ENCODE peak calls at places on chromosome 7, in four cellular contexts. V is GM23338, W is fibroblast of lung, Z is pancreas. O is an unnamed sample. For H3K27me3, the result is how much of the 10 kb centered on the place peaks cover.

GRCh38 chr7:43314379-43315158 is 202.1 kb downstream of the HECW1 start:
- DNase-seq in V (no peak), W (no peak), Z (no peak), O (peak)

GRCh38 chr7:141158562-141158961 is 84.7 kb downstream of the TMEM178B start:
- DNase-seq in W (peak), Z (no peak), V (no peak), O (peak)

GRCh38 chr7:120337308-120337907 is 64.4 kb downstream of the KCND2 start:
- DNase-seq in V (peak), Z (no peak), W (peak), O (no peak)

GRCh38 chr7:26428571-26428970 is 136.9 kb downstream of the SNX10 start:
- DNase-seq in W (no peak), V (no peak), Z (no peak), O (no peak)

GRCh38 chr7:20279979-20280378 is 50.7 kb upstream of the ITGB8 start:
- DNase-seq in V (no peak), W (no peak), Z (no peak), O (no peak)

GRCh38 chr7:103640031-103640779 is 194.2 kb upstream of the SLC26A5 start:
- DNase-seq in V (no peak), W (peak), Z (no peak), O (no peak)

GRCh38 chr7:156402255-156402654 is 238.3 kb upstream of the RNF32 start:
- DNase-seq in W (no peak), V (no peak), Z (no peak), O (no peak)

GRCh38 chr7:149801002-149801566 is 27.7 kb upstream of the ZNF467 start:
- DNase-seq in W (no peak), Z (no peak), V (no peak), O (no peak)

GRCh38 chr7:153061913-153062528 is 302.5 kb downstream of the ACTR3B start:
- DNase-seq in Z (no peak), V (peak), W (no peak), O (no peak)

GRCh38 chr7:131843862-131844261 is 287.4 kb upstream of the PODXL start:
- DNase-seq in Z (no peak), V (no peak), W (peak), O (no peak)

GRCh38 chr7:326273-326672 is 36.3 kb downstream of the FOXL3 start:
- DNase-seq in W (no peak), Z (peak), V (no peak), O (no peak)

GRCh38 chr7:95469850-95470249 is 15.9 kb upstream of the ASB4 start:
- DNase-seq in W (no peak), V (peak), Z (no peak), O (no peak)

GRCh38 chr7:142391191-142391992 is 133.5 kb upstream of the PRSS58 start:
- DNase-seq in W (no peak), Z (no peak), V (peak), O (no peak)

GRCh38 chr7:136405931-136406777 is 429.0 kb upstream of the MTPN start:
- DNase-seq in Z (no peak), W (peak), V (peak), O (peak)

GRCh38 chr7:26186364-26187311 is 13.9 kb downstream of the HNRNPA2B1 start:
- DNase-seq in W (no peak), Z (no peak), V (no peak), O (no peak)

GRCh38 chr7:74655324-74655723 is 2.2 kb upstream of the GTF2I start:
- DNase-seq in V (no peak), Z (no peak), W (no peak), O (no peak)

GRCh38 chr7:74657692-74658170 is at the start of gene GTF2I:
- DNase-seq in W (no peak), V (no peak), Z (peak), O (no peak)

GRCh38 chr7:74655785-74656420 is 1.6 kb upstream of the GTF2I start:
- DNase-seq in Z (no peak), W (no peak), V (no peak), O (no peak)

GRCh38 chr7:74656911-74657691 is 417 bp upstream of the GTF2I start:
- DNase-seq in V (peak), W (peak), Z (peak), O (peak)

DNA sequence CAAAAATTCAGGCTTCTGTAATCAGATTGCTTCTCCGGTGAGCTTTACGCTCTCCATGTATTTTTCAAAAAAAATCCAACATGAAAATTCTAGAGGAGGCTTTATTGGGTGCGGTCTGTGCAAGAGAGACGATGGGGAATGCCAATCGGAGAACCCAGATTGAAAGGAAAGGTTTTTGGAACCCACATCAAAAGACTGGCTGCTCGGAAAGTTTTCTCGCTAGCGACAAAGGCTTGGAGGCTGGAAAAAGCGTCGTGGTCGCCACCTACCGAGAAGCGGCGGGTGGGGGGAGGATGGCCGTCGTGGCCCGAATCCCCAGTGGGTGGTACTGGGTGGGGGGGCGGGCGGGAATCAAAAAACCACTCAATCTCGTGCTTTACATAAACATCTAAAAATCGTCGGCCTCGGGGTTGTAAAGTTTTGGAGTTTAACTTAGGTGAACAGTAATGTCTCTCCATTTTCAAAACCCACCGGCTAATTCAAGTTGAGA is 1.1 kb upstream of the GTF2I start:
- DNase-seq in W (peak), Z (peak), V (peak), O (peak)
- TF ChIP-seq CTCF in W (no peak), Z (no peak), V (peak), O (peak)

GRCh38 chr7:13890793-13891192 is 98.7 kb downstream of the ETV1 start:
- DNase-seq in W (no peak), V (no peak), Z (no peak), O (no peak)
- H3K27me3 ChIP-seq in W (under half), V (under half), Z (under half), O (under half)

DNA sequence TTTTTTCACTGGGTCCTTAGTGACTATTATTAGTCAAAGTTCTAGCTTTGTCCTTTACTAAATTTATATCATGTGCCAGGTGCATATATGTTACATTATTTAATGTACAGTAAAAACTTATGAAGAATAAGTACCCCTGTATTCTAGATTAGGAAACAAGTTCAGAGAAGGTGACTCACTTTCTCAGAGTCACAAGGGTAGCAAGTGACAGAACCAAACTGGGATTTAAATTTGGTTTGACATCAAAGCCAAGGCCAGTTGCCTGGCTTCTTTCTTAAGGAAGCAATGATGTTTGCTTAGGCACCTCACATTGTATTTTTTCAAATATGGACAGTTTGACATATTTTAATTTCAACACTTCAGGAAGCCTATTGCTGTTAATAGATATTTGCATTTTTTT is 2.5 kb downstream of the LSM8 start:
- DNase-seq in Z (no peak), W (peak), V (no peak), O (no peak)
- H3K4me3 ChIP-seq in Z (no peak), W (no peak), V (no peak), O (no peak)

GRCh38 chr7:123681561-123681960 is 25.9 kb downstream of the LMOD2 start:
- DNase-seq in Z (no peak), W (no peak), V (no peak), O (no peak)

GRCh38 chr7:123687161-123687560 is 31.5 kb downstream of the LMOD2 start:
- DNase-seq in W (no peak), V (no peak), Z (no peak), O (no peak)

GRCh38 chr7:123679614-123680013 is 23.9 kb downstream of the LMOD2 start:
- DNase-seq in Z (no peak), W (no peak), V (no peak), O (no peak)

GRCh38 chr7:123680580-123680979 is 24.9 kb downstream of the LMOD2 start:
- DNase-seq in W (no peak), V (no peak), Z (no peak), O (no peak)

GRCh38 chr7:123682690-123683089 is 27.0 kb downstream of the LMOD2 start:
- DNase-seq in V (peak), W (peak), Z (no peak), O (no peak)
- TF ChIP-seq CTCF in V (peak), W (peak), Z (no peak), O (peak)